ENCODE peak calls at places on chromosomes 7 and 10, in five cellular contexts. One of them, this sample, is unnamed.
A peak's percentile ranks its signal among the peaks of the same experiment; 100 is the strongest.

GRCh38 chr7:47405921-47406765 is 175.8 kb downstream of the TNS3 start:
- DNase-seq in NCI-H748 treated with DMSO at 0.1 percent for 48 hours: no peak
- DNase-seq in HTR-8/SVneo: no peak
- DNase-seq in stimulated activated CD4-positive, alpha-beta T cell treated with anti-CD3 and anti-CD28 coated beads, Interleukin-4, amount 100 ng/mL, for 48 hours: no peak
- DNase-seq in effector CD4-positive, alpha-beta T cell: no peak
- DNase-seq in this sample: peak; percentile 85

GRCh38 chr10:22315455-22316285 is 518 bp upstream of the COMMD3 start:
- DNase-seq in NCI-H748 treated with DMSO at 0.1 percent for 48 hours: no peak
- DNase-seq in HTR-8/SVneo: no peak
- DNase-seq in stimulated activated CD4-positive, alpha-beta T cell treated with anti-CD3 and anti-CD28 coated beads, Interleukin-4, amount 100 ng/mL, for 48 hours: no peak
- DNase-seq in effector CD4-positive, alpha-beta T cell: no peak
- DNase-seq in this sample: no peak

GRCh38 chr10:22252286-22252800 is 34.5 kb upstream of the EBLN1 start:
- DNase-seq in NCI-H748 treated with DMSO at 0.1 percent for 48 hours: no peak
- DNase-seq in HTR-8/SVneo: no peak
- DNase-seq in stimulated activated CD4-positive, alpha-beta T cell treated with anti-CD3 and anti-CD28 coated beads, Interleukin-4, amount 100 ng/mL, for 48 hours: peak; percentile 50
- DNase-seq in effector CD4-positive, alpha-beta T cell: peak; percentile 3
- DNase-seq in this sample: no peak

GRCh38 chr10:102324061-102324460 is 71.4 kb upstream of the NFKB2 start:
- DNase-seq in NCI-H748 treated with DMSO at 0.1 percent for 48 hours: no peak
- DNase-seq in HTR-8/SVneo: no peak
- DNase-seq in stimulated activated CD4-positive, alpha-beta T cell treated with anti-CD3 and anti-CD28 coated beads, Interleukin-4, amount 100 ng/mL, for 48 hours: no peak
- DNase-seq in effector CD4-positive, alpha-beta T cell: no peak
- DNase-seq in this sample: no peak

GRCh38 chr7:92621026-92621540 is 30.9 kb upstream of the FAM133B start:
- DNase-seq in NCI-H748 treated with DMSO at 0.1 percent for 48 hours: peak; percentile 46
- DNase-seq in HTR-8/SVneo: no peak
- DNase-seq in stimulated activated CD4-positive, alpha-beta T cell treated with anti-CD3 and anti-CD28 coated beads, Interleukin-4, amount 100 ng/mL, for 48 hours: peak; percentile 60
- DNase-seq in effector CD4-positive, alpha-beta T cell: peak; percentile 67
- DNase-seq in this sample: peak; percentile 79

GRCh38 chr7:33961948-33962347 is 56.6 kb downstream of the BMPER start:
- DNase-seq in NCI-H748 treated with DMSO at 0.1 percent for 48 hours: no peak
- DNase-seq in HTR-8/SVneo: no peak
- DNase-seq in stimulated activated CD4-positive, alpha-beta T cell treated with anti-CD3 and anti-CD28 coated beads, Interleukin-4, amount 100 ng/mL, for 48 hours: no peak
- DNase-seq in effector CD4-positive, alpha-beta T cell: no peak
- DNase-seq in this sample: no peak

GRCh38 chr10:5447611-5448071 is 35.3 kb downstream of the NET1 start:
- DNase-seq in NCI-H748 treated with DMSO at 0.1 percent for 48 hours: no peak
- DNase-seq in HTR-8/SVneo: no peak
- DNase-seq in stimulated activated CD4-positive, alpha-beta T cell treated with anti-CD3 and anti-CD28 coated beads, Interleukin-4, amount 100 ng/mL, for 48 hours: no peak
- DNase-seq in effector CD4-positive, alpha-beta T cell: no peak
- DNase-seq in this sample: no peak

GRCh38 chr7:156145184-156145583 is 332.9 kb upstream of the SHH start:
- DNase-seq in NCI-H748 treated with DMSO at 0.1 percent for 48 hours: no peak
- DNase-seq in HTR-8/SVneo: no peak
- DNase-seq in stimulated activated CD4-positive, alpha-beta T cell treated with anti-CD3 and anti-CD28 coated beads, Interleukin-4, amount 100 ng/mL, for 48 hours: no peak
- DNase-seq in effector CD4-positive, alpha-beta T cell: no peak
- DNase-seq in this sample: no peak

GRCh38 chr10:42987575-42987974 is 89.3 kb upstream of the RET start:
- DNase-seq in NCI-H748 treated with DMSO at 0.1 percent for 48 hours: no peak
- DNase-seq in HTR-8/SVneo: no peak
- DNase-seq in stimulated activated CD4-positive, alpha-beta T cell treated with anti-CD3 and anti-CD28 coated beads, Interleukin-4, amount 100 ng/mL, for 48 hours: no peak
- DNase-seq in effector CD4-positive, alpha-beta T cell: no peak
- DNase-seq in this sample: no peak

GRCh38 chr7:28055161-28055544 is 125.4 kb downstream of the JAZF1 start:
- DNase-seq in NCI-H748 treated with DMSO at 0.1 percent for 48 hours: no peak
- DNase-seq in HTR-8/SVneo: peak; percentile 72
- DNase-seq in stimulated activated CD4-positive, alpha-beta T cell treated with anti-CD3 and anti-CD28 coated beads, Interleukin-4, amount 100 ng/mL, for 48 hours: no peak
- DNase-seq in effector CD4-positive, alpha-beta T cell: no peak
- DNase-seq in this sample: no peak

This sample was measured in retinal pigment epithelial cell.